ENCODE peak calls at places on chromosomes 4 and X, in five cellular contexts. One of them, this sample, is unnamed.

GRCh38 chrX:336227-336626 is 17.6 kb upstream of the GTPBP6 start:
- DNase-seq in K562: no peak
- DNase-seq in A549: no peak
- DNase-seq in right lobe of liver: peak; percentile 21
- DNase-seq in transverse colon: no peak
- DNase-seq in this sample: no peak

GRCh38 chrX:102659790-102660757 is 8.8 kb downstream of the GPRASP1 start:
- DNase-seq in K562: peak; percentile 71
- DNase-seq in A549: peak; percentile 69
- DNase-seq in right lobe of liver: peak; percentile 91
- DNase-seq in transverse colon: peak; percentile 88
- DNase-seq in this sample: peak; percentile 80

GRCh38 chr4:126991965-126992364 is 640.8 kb upstream of the INTU start:
- DNase-seq in K562: no peak
- DNase-seq in A549: no peak
- DNase-seq in right lobe of liver: no peak
- DNase-seq in transverse colon: no peak
- DNase-seq in this sample: no peak

GRCh38 chr4:5043579-5043978 is 7.7 kb upstream of the STK32B start:
- DNase-seq in K562: no peak
- DNase-seq in A549: no peak
- DNase-seq in right lobe of liver: no peak
- DNase-seq in transverse colon: no peak
- DNase-seq in this sample: no peak

GRCh38 chrX:67734111-67734753 is 190.4 kb downstream of the AR start:
- DNase-seq in K562: no peak
- DNase-seq in A549: no peak
- DNase-seq in right lobe of liver: no peak
- DNase-seq in transverse colon: no peak
- DNase-seq in this sample: no peak

GRCh38 chr4:16187455-16187854 is 38.8 kb downstream of the TAPT1 start:
- DNase-seq in K562: no peak
- DNase-seq in A549: no peak
- DNase-seq in right lobe of liver: no peak
- DNase-seq in transverse colon: no peak
- DNase-seq in this sample: no peak

GRCh38 chr4:104743141-104743748 is 248.6 kb upstream of the CXXC4 start:
- DNase-seq in K562: no peak
- DNase-seq in A549: no peak
- DNase-seq in right lobe of liver: no peak
- DNase-seq in transverse colon: no peak
- DNase-seq in this sample: no peak

GRCh38 chr4:127134490-127134889 is 498.3 kb upstream of the INTU start:
- DNase-seq in K562: no peak
- DNase-seq in A549: no peak
- DNase-seq in right lobe of liver: no peak
- DNase-seq in transverse colon: no peak
- DNase-seq in this sample: no peak

GRCh38 chr4:105472871-105473339 is 957 bp downstream of the PPA2 start:
- DNase-seq in K562: no peak
- DNase-seq in A549: no peak
- DNase-seq in right lobe of liver: no peak
- DNase-seq in transverse colon: no peak
- DNase-seq in this sample: no peak

GRCh38 chrX:41332408-41332987 is 1.5 kb upstream of the DDX3X start:
- DNase-seq in K562: no peak
- DNase-seq in A549: no peak
- DNase-seq in right lobe of liver: peak; percentile 74
- DNase-seq in transverse colon: peak; percentile 55
- DNase-seq in this sample: no peak

GRCh38 chr4:85953651-85954018 is 406.2 kb downstream of the MAPK10 start:
- DNase-seq in K562: no peak
- DNase-seq in A549: peak; percentile 28
- DNase-seq in right lobe of liver: no peak
- DNase-seq in transverse colon: no peak
- DNase-seq in this sample: no peak

GRCh38 chrX:53974529-53974928 is 69.7 kb downstream of the PHF8 start:
- DNase-seq in K562: no peak
- DNase-seq in A549: no peak
- DNase-seq in right lobe of liver: no peak
- DNase-seq in transverse colon: no peak
- DNase-seq in this sample: no peak
- TF ChIP-seq POLR2A in K562: no peak
- TF ChIP-seq POLR2A in A549: no peak
- TF ChIP-seq POLR2A in right lobe of liver: no peak
- TF ChIP-seq POLR2A in transverse colon: no peak
- TF ChIP-seq POLR2A in this sample: no peak

GRCh38 chr4:931960-932712 is at the start of the genes GAK and TMEM175:
- DNase-seq in K562: peak; percentile 99
- DNase-seq in A549: peak; percentile 94
- DNase-seq in right lobe of liver: peak; percentile 97
- DNase-seq in transverse colon: peak; percentile 98
- DNase-seq in this sample: peak; percentile 97
- TF ChIP-seq POLR2A in K562: peak; percentile 91
- TF ChIP-seq POLR2A in A549: peak; percentile 86
- TF ChIP-seq POLR2A in right lobe of liver: peak; percentile 89
- TF ChIP-seq POLR2A in transverse colon: peak; percentile 97
- TF ChIP-seq POLR2A in this sample: peak; percentile 63

GRCh38 chr4:133148690-133149363 is at the start of gene PCDH10:
- DNase-seq in K562: peak; percentile 59
- DNase-seq in A549: peak; percentile 70
- DNase-seq in right lobe of liver: peak; percentile 80
- DNase-seq in transverse colon: peak; percentile 73
- DNase-seq in this sample: peak; percentile 70

GRCh38 chr4:133147922-133148689 is 988 bp upstream of the PCDH10 start:
- DNase-seq in K562: no peak
- DNase-seq in A549: no peak
- DNase-seq in right lobe of liver: no peak
- DNase-seq in transverse colon: no peak
- DNase-seq in this sample: no peak

GRCh38 chr4:133149932-133150642 is 993 bp downstream of the PCDH10 start:
- DNase-seq in K562: no peak
- DNase-seq in A549: no peak
- DNase-seq in right lobe of liver: no peak
- DNase-seq in transverse colon: no peak
- DNase-seq in this sample: peak; percentile 24

GRCh38 chr4:133150643-133151300 is 1.7 kb downstream of the PCDH10 start:
- DNase-seq in K562: no peak
- DNase-seq in A549: no peak
- DNase-seq in right lobe of liver: no peak
- DNase-seq in transverse colon: no peak
- DNase-seq in this sample: no peak

DNA sequence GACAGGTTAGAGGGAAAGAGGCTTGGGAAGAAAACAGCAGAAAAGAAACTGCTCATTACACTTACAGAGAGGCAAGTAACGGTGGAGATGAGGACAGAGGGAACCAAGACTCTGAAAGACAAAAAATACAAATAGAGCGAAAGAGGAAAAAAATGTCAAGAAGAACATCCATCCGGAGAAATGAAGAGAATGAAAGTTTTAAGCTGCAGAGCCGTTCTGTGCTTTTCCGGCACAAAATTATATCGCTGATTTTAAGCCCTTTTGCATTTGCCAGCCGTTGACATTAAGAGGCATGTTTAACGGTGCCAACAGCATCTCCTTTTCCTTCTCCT is 236 bp downstream of the PCDH10 start:
- DNase-seq in K562: no peak
- DNase-seq in A549: no peak
- DNase-seq in right lobe of liver: no peak
- DNase-seq in transverse colon: no peak
- DNase-seq in this sample: no peak
- TF ChIP-seq POLR2A in K562: no peak
- TF ChIP-seq POLR2A in A549: no peak
- TF ChIP-seq POLR2A in right lobe of liver: no peak
- TF ChIP-seq POLR2A in transverse colon: no peak
- TF ChIP-seq POLR2A in this sample: no peak

DNA sequence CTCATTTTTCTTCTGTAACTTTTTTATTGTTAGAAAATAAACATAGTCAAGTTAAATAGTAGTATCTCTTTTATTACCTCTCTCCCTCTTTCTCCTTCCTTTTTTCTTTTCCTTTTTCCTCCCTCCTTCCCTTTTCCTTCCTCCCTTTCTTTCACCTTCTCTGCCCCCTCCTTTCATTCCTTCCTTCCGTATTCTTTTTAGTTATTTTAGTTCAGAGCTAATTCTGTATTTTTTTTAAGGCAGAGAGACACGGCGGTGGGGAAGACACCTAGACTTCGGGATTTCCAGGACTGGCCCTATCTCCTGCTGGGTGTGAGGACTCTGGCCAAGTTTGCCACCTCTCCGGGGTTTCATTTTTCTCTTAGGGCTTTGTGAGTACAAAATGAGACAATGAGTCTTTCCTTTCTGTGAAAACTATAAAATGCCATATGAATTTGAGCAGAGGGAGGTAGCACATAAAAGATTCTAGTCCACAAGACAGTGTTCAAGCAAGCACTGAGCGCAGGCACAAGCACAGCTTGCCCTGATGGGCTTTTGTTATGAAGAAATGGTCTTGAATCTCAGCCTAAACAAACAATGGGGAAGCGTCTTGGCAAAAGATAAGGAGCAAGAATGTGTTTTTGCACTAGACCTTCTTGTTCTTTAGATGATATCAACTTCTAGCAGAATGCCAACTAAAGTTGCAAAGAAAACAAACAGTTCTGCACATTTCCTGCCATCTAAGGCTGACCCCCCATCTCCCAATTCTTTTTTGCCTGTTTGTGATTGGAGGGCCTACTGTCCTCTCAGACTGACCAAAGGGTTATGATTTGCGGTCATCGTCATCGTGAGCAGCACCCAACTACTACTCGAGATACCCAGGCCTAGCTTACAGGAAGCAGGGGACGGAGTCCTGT is 72.9 kb upstream of the ZNF518B start:
- DNase-seq in K562: no peak
- DNase-seq in A549: no peak
- DNase-seq in right lobe of liver: no peak
- DNase-seq in transverse colon: no peak
- DNase-seq in this sample: no peak
- TF ChIP-seq POLR2A in K562: no peak
- TF ChIP-seq POLR2A in A549: no peak
- TF ChIP-seq POLR2A in right lobe of liver: no peak
- TF ChIP-seq POLR2A in transverse colon: no peak
- TF ChIP-seq POLR2A in this sample: no peak

GRCh38 chrX:129931411-129932136 is 25.6 kb downstream of the UTP14A start:
- DNase-seq in K562: peak; percentile 94
- DNase-seq in A549: peak; percentile 95
- DNase-seq in right lobe of liver: peak; percentile 87
- DNase-seq in transverse colon: peak; percentile 93
- DNase-seq in this sample: peak; percentile 88
- TF ChIP-seq POLR2A in K562: peak; percentile 67
- TF ChIP-seq POLR2A in A549: peak; percentile 58
- TF ChIP-seq POLR2A in right lobe of liver: peak; percentile 15
- TF ChIP-seq POLR2A in transverse colon: peak; percentile 71
- TF ChIP-seq POLR2A in this sample: no peak

DNA sequence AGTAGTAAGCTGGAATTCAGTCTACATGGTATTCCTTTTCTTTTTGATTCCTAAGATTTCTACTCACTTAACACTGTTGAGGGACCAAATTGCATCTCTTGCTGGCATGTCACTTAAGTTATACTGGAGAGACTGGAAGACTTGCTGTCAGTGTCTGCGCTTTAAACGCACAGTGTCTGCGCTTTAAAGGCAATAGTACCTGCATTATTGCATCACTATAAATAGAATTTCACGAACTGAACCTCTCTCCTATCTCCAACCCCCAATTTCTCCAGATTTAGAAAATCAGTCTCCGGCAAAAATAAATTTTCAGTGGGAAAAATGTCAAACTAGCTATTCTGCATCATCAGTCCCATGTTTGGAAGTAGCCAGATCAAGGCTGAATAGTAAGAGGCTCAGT is 21.2 kb downstream of the SMAD1 start:
- DNase-seq in K562: no peak
- DNase-seq in A549: no peak
- DNase-seq in right lobe of liver: no peak
- DNase-seq in transverse colon: no peak
- DNase-seq in this sample: no peak
- TF ChIP-seq POLR2A in K562: no peak
- TF ChIP-seq POLR2A in A549: no peak
- TF ChIP-seq POLR2A in right lobe of liver: no peak
- TF ChIP-seq POLR2A in transverse colon: no peak
- TF ChIP-seq POLR2A in this sample: no peak

DNA sequence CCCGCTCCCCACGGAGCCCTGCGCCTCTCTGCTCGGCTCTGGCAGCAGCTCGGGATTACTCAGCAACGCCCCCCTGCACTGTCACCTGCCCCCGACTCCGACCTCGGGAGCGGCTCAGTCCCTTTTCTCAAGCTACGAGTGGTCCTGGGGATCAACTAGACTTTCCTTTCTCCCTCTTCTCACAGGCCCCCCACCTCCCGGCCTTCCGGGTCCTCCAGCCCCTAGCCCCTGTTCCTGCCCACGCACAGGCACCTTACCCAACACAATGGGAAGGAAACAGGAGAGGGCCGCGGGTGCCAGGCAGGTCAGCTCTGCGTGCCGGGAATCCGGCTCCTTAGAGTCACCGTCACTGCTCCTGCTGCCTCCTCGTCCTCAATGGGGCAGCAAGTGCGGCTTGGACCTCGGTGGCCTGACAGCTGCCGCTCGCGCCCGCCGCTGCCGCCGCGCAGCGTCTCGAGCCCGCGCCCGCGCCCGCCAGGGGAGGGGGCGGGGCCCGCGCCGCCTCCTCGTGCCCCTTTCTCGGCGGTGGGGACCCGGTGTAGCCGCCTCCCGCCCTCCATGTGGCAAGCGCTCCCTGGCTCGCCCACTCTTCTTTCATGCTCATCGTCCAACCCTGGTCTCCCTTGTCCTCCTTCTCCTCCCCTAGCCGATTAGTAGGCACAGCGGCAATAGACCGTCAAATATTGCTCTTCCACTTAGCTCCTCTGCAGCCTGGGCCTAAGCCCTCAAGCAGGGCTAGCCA is at the start of gene RAB9B:
- DNase-seq in K562: peak; percentile 3
- DNase-seq in A549: no peak
- DNase-seq in right lobe of liver: peak; percentile 65
- DNase-seq in transverse colon: peak; percentile 68
- DNase-seq in this sample: peak; percentile 84
- TF ChIP-seq POLR2A in K562: no peak
- TF ChIP-seq POLR2A in A549: no peak
- TF ChIP-seq POLR2A in right lobe of liver: no peak
- TF ChIP-seq POLR2A in transverse colon: no peak
- TF ChIP-seq POLR2A in this sample: peak; percentile 29

GRCh38 chrX:107290019-107290418 is 83.6 kb downstream of the DNAAF6 start:
- DNase-seq in K562: no peak
- DNase-seq in A549: no peak
- DNase-seq in right lobe of liver: no peak
- DNase-seq in transverse colon: no peak
- DNase-seq in this sample: no peak
- TF ChIP-seq POLR2A in K562: no peak
- TF ChIP-seq POLR2A in A549: no peak
- TF ChIP-seq POLR2A in right lobe of liver: no peak
- TF ChIP-seq POLR2A in transverse colon: no peak
- TF ChIP-seq POLR2A in this sample: no peak

DNA sequence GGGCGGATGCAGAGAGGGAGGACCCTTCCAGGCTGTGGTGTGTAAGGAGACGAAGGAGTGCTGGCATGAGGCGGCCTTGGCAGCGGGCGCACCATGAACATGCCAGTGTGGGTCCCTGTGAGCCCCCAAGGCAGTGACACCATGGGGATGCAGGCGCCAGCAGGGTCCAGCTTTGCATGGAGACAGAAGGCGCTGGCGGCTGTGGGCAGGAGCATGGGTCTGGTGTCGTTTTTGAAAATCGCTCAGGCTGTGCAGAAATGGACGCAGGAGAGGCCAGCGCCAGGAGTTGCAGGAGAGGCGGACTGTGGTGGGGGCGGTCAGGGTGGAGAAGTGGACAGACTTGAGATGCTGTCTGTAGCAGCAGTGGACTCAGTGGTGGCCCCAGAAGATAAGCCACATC is 56.1 kb downstream of the PCGF3 start:
- DNase-seq in K562: no peak
- DNase-seq in A549: no peak
- DNase-seq in right lobe of liver: peak; percentile 42
- DNase-seq in transverse colon: no peak
- DNase-seq in this sample: no peak
- TF ChIP-seq POLR2A in K562: no peak
- TF ChIP-seq POLR2A in A549: no peak
- TF ChIP-seq POLR2A in right lobe of liver: no peak
- TF ChIP-seq POLR2A in transverse colon: no peak
- TF ChIP-seq POLR2A in this sample: no peak